ENCODE peak calls at places on chromosome 17, in seven cellular contexts. X, S, D, N, J, A and B are unnamed samples.

GRCh38 chr17:82647593-82648164 is 565 bp downstream of the WDR45B start:
- DNase-seq in X (no peak), S (peak), D (no peak), N (peak), J (peak), A (peak), B (peak)

GRCh38 chr17:43987131-43988021 is 17.0 kb upstream of the NAGS start:
- DNase-seq in X (no peak), S (no peak), D (no peak), N (no peak), J (no peak), A (no peak), B (no peak)

GRCh38 chr17:52035336-52035915 is 123.1 kb downstream of the CA10 start:
- DNase-seq in X (no peak), S (no peak), D (no peak), N (no peak), J (no peak), A (no peak), B (no peak)

GRCh38 chr17:64326420-64327054 is 63.5 kb upstream of the TEX2 start:
- DNase-seq in X (no peak), S (peak), D (peak), N (no peak), J (no peak), A (no peak), B (no peak)

GRCh38 chr17:49371178-49371834 is 9.3 kb upstream of the ZNF652 start:
- DNase-seq in X (no peak), S (no peak), D (no peak), N (no peak), J (no peak), A (peak), B (no peak)

GRCh38 chr17:65058615-65059014 is 2.1 kb upstream of the GNA13 start:
- DNase-seq in X (no peak), S (no peak), D (no peak), N (no peak), J (no peak), A (no peak), B (no peak)

GRCh38 chr17:68600881-68601564 is at the start of gene FAM20A:
- DNase-seq in X (no peak), S (peak), D (no peak), N (no peak), J (no peak), A (peak), B (no peak)

GRCh38 chr17:48611681-48612455 is 1.1 kb upstream of the HOXB7 start:
- DNase-seq in X (no peak), S (peak), D (no peak), N (peak), J (no peak), A (peak), B (no peak)